ENCODE peak calls at places on chromosome 1, in seven cellular contexts. One of them, this sample, is unnamed.

GRCh38 chr1:236132420-236133046 is 9.8 kb upstream of the GPR137B start:
- DNase-seq in CD4-positive, alpha-beta memory T cell: no peak
- DNase-seq in HTR-8/SVneo: no peak
- DNase-seq in LHCN-M2: no peak
- DNase-seq in stimulated activated CD4-positive, alpha-beta T cell treated with anti-CD3 and anti-CD28 coated beads, Interleukin-4, amount 100 ng/mL, for 24 hours: no peak
- DNase-seq in iPS-NIHi11: no peak
- DNase-seq in activated naive CD8-positive, alpha-beta T cell treated with anti-CD3 and anti-CD28 coated beads, Interleukin-2, amount 10 ng/mL, durations not matched to agents 7 days and 5 days: no peak
- DNase-seq in this sample: no peak

GRCh38 chr1:6800728-6801127 is 15.5 kb downstream of the CAMTA1 start:
- DNase-seq in HTR-8/SVneo: no peak
- DNase-seq in stimulated activated CD4-positive, alpha-beta T cell treated with anti-CD3 and anti-CD28 coated beads, Interleukin-4, amount 100 ng/mL, for 24 hours: no peak
- DNase-seq in LHCN-M2: no peak
- DNase-seq in activated naive CD8-positive, alpha-beta T cell treated with anti-CD3 and anti-CD28 coated beads, Interleukin-2, amount 10 ng/mL, durations not matched to agents 7 days and 5 days: no peak
- DNase-seq in iPS-NIHi11: no peak
- DNase-seq in CD4-positive, alpha-beta memory T cell: no peak
- DNase-seq in this sample: no peak

GRCh38 chr1:30489737-30490389 is 233.5 kb downstream of the MATN1 start:
- DNase-seq in HTR-8/SVneo: no peak
- DNase-seq in iPS-NIHi11: no peak
- DNase-seq in CD4-positive, alpha-beta memory T cell: no peak
- DNase-seq in LHCN-M2: no peak
- DNase-seq in stimulated activated CD4-positive, alpha-beta T cell treated with anti-CD3 and anti-CD28 coated beads, Interleukin-4, amount 100 ng/mL, for 24 hours: no peak
- DNase-seq in activated naive CD8-positive, alpha-beta T cell treated with anti-CD3 and anti-CD28 coated beads, Interleukin-2, amount 10 ng/mL, durations not matched to agents 7 days and 5 days: no peak
- DNase-seq in this sample: no peak

GRCh38 chr1:7679159-7679872 is 91.8 kb upstream of the VAMP3 start:
- DNase-seq in stimulated activated CD4-positive, alpha-beta T cell treated with anti-CD3 and anti-CD28 coated beads, Interleukin-4, amount 100 ng/mL, for 24 hours: no peak
- DNase-seq in CD4-positive, alpha-beta memory T cell: no peak
- DNase-seq in HTR-8/SVneo: no peak
- DNase-seq in iPS-NIHi11: no peak
- DNase-seq in LHCN-M2: no peak
- DNase-seq in activated naive CD8-positive, alpha-beta T cell treated with anti-CD3 and anti-CD28 coated beads, Interleukin-2, amount 10 ng/mL, durations not matched to agents 7 days and 5 days: no peak
- DNase-seq in this sample: no peak

GRCh38 chr1:18484276-18484675 is 3.5 kb downstream of the KLHDC7A start:
- DNase-seq in iPS-NIHi11: no peak
- DNase-seq in CD4-positive, alpha-beta memory T cell: no peak
- DNase-seq in LHCN-M2: no peak
- DNase-seq in HTR-8/SVneo: no peak
- DNase-seq in activated naive CD8-positive, alpha-beta T cell treated with anti-CD3 and anti-CD28 coated beads, Interleukin-2, amount 10 ng/mL, durations not matched to agents 7 days and 5 days: no peak
- DNase-seq in stimulated activated CD4-positive, alpha-beta T cell treated with anti-CD3 and anti-CD28 coated beads, Interleukin-4, amount 100 ng/mL, for 24 hours: no peak
- DNase-seq in this sample: no peak

GRCh38 chr1:245860681-245861552 is 646.2 kb downstream of the SMYD3 start:
- DNase-seq in activated naive CD8-positive, alpha-beta T cell treated with anti-CD3 and anti-CD28 coated beads, Interleukin-2, amount 10 ng/mL, durations not matched to agents 7 days and 5 days: no peak
- DNase-seq in HTR-8/SVneo: no peak
- DNase-seq in CD4-positive, alpha-beta memory T cell: no peak
- DNase-seq in LHCN-M2: peak; percentile 66
- DNase-seq in iPS-NIHi11: no peak
- DNase-seq in stimulated activated CD4-positive, alpha-beta T cell treated with anti-CD3 and anti-CD28 coated beads, Interleukin-4, amount 100 ng/mL, for 24 hours: no peak
- DNase-seq in this sample: no peak

GRCh38 chr1:210236840-210237409 is 4.3 kb downstream of the SERTAD4 start:
- DNase-seq in CD4-positive, alpha-beta memory T cell: no peak
- DNase-seq in iPS-NIHi11: no peak
- DNase-seq in activated naive CD8-positive, alpha-beta T cell treated with anti-CD3 and anti-CD28 coated beads, Interleukin-2, amount 10 ng/mL, durations not matched to agents 7 days and 5 days: no peak
- DNase-seq in stimulated activated CD4-positive, alpha-beta T cell treated with anti-CD3 and anti-CD28 coated beads, Interleukin-4, amount 100 ng/mL, for 24 hours: no peak
- DNase-seq in LHCN-M2: no peak
- DNase-seq in HTR-8/SVneo: no peak
- DNase-seq in this sample: no peak

GRCh38 chr1:51897699-51898031 is 19.1 kb upstream of the NRDC start:
- DNase-seq in iPS-NIHi11: no peak
- DNase-seq in CD4-positive, alpha-beta memory T cell: no peak
- DNase-seq in stimulated activated CD4-positive, alpha-beta T cell treated with anti-CD3 and anti-CD28 coated beads, Interleukin-4, amount 100 ng/mL, for 24 hours: no peak
- DNase-seq in HTR-8/SVneo: no peak
- DNase-seq in LHCN-M2: peak; percentile 91
- DNase-seq in activated naive CD8-positive, alpha-beta T cell treated with anti-CD3 and anti-CD28 coated beads, Interleukin-2, amount 10 ng/mL, durations not matched to agents 7 days and 5 days: no peak
- DNase-seq in this sample: peak; percentile 64

GRCh38 chr1:55589656-55590297 is 374.6 kb upstream of the USP24 start:
- DNase-seq in CD4-positive, alpha-beta memory T cell: no peak
- DNase-seq in iPS-NIHi11: no peak
- DNase-seq in HTR-8/SVneo: no peak
- DNase-seq in LHCN-M2: peak; percentile 71
- DNase-seq in stimulated activated CD4-positive, alpha-beta T cell treated with anti-CD3 and anti-CD28 coated beads, Interleukin-4, amount 100 ng/mL, for 24 hours: no peak
- DNase-seq in activated naive CD8-positive, alpha-beta T cell treated with anti-CD3 and anti-CD28 coated beads, Interleukin-2, amount 10 ng/mL, durations not matched to agents 7 days and 5 days: no peak
- DNase-seq in this sample: no peak

GRCh38 chr1:234327577-234328164 is 45.6 kb upstream of the COA6 start:
- DNase-seq in iPS-NIHi11: no peak
- DNase-seq in LHCN-M2: no peak
- DNase-seq in CD4-positive, alpha-beta memory T cell: no peak
- DNase-seq in HTR-8/SVneo: no peak
- DNase-seq in stimulated activated CD4-positive, alpha-beta T cell treated with anti-CD3 and anti-CD28 coated beads, Interleukin-4, amount 100 ng/mL, for 24 hours: no peak
- DNase-seq in activated naive CD8-positive, alpha-beta T cell treated with anti-CD3 and anti-CD28 coated beads, Interleukin-2, amount 10 ng/mL, durations not matched to agents 7 days and 5 days: no peak
- DNase-seq in this sample: no peak

GRCh38 chr1:93678966-93679480 is 2.6 kb downstream of the BCAR3 start:
- DNase-seq in activated naive CD8-positive, alpha-beta T cell treated with anti-CD3 and anti-CD28 coated beads, Interleukin-2, amount 10 ng/mL, durations not matched to agents 7 days and 5 days: no peak
- DNase-seq in HTR-8/SVneo: no peak
- DNase-seq in iPS-NIHi11: no peak
- DNase-seq in LHCN-M2: no peak
- DNase-seq in stimulated activated CD4-positive, alpha-beta T cell treated with anti-CD3 and anti-CD28 coated beads, Interleukin-4, amount 100 ng/mL, for 24 hours: no peak
- DNase-seq in CD4-positive, alpha-beta memory T cell: no peak
- DNase-seq in this sample: no peak

GRCh38 chr1:218671573-218671972 is 326.4 kb downstream of the TGFB2 start:
- DNase-seq in LHCN-M2: peak; percentile 34
- DNase-seq in HTR-8/SVneo: peak; percentile 45
- DNase-seq in stimulated activated CD4-positive, alpha-beta T cell treated with anti-CD3 and anti-CD28 coated beads, Interleukin-4, amount 100 ng/mL, for 24 hours: no peak
- DNase-seq in activated naive CD8-positive, alpha-beta T cell treated with anti-CD3 and anti-CD28 coated beads, Interleukin-2, amount 10 ng/mL, durations not matched to agents 7 days and 5 days: no peak
- DNase-seq in iPS-NIHi11: no peak
- DNase-seq in CD4-positive, alpha-beta memory T cell: no peak
- DNase-seq in this sample: no peak

GRCh38 chr1:35577071-35577998 is 4.2 kb downstream of the TFAP2E start:
- DNase-seq in LHCN-M2: no peak
- DNase-seq in CD4-positive, alpha-beta memory T cell: peak; percentile 71
- DNase-seq in iPS-NIHi11: peak; percentile 62
- DNase-seq in activated naive CD8-positive, alpha-beta T cell treated with anti-CD3 and anti-CD28 coated beads, Interleukin-2, amount 10 ng/mL, durations not matched to agents 7 days and 5 days: peak; percentile 83
- DNase-seq in stimulated activated CD4-positive, alpha-beta T cell treated with anti-CD3 and anti-CD28 coated beads, Interleukin-4, amount 100 ng/mL, for 24 hours: peak; percentile 57
- DNase-seq in HTR-8/SVneo: no peak
- DNase-seq in this sample: no peak

GRCh38 chr1:231410041-231410591 is 12.0 kb downstream of the EGLN1 start:
- DNase-seq in stimulated activated CD4-positive, alpha-beta T cell treated with anti-CD3 and anti-CD28 coated beads, Interleukin-4, amount 100 ng/mL, for 24 hours: no peak
- DNase-seq in activated naive CD8-positive, alpha-beta T cell treated with anti-CD3 and anti-CD28 coated beads, Interleukin-2, amount 10 ng/mL, durations not matched to agents 7 days and 5 days: no peak
- DNase-seq in HTR-8/SVneo: no peak
- DNase-seq in LHCN-M2: no peak
- DNase-seq in iPS-NIHi11: no peak
- DNase-seq in CD4-positive, alpha-beta memory T cell: no peak
- DNase-seq in this sample: no peak

GRCh38 chr1:37811027-37811655 is 3.1 kb upstream of the YRDC start:
- DNase-seq in stimulated activated CD4-positive, alpha-beta T cell treated with anti-CD3 and anti-CD28 coated beads, Interleukin-4, amount 100 ng/mL, for 24 hours: peak; percentile 69
- DNase-seq in activated naive CD8-positive, alpha-beta T cell treated with anti-CD3 and anti-CD28 coated beads, Interleukin-2, amount 10 ng/mL, durations not matched to agents 7 days and 5 days: peak; percentile 74
- DNase-seq in CD4-positive, alpha-beta memory T cell: peak; percentile 69
- DNase-seq in LHCN-M2: peak; percentile 76
- DNase-seq in HTR-8/SVneo: peak; percentile 53
- DNase-seq in iPS-NIHi11: peak; percentile 76
- DNase-seq in this sample: peak; percentile 75

GRCh38 chr1:42146916-42147320 is 6.3 kb upstream of the GUCA2B start:
- DNase-seq in iPS-NIHi11: peak; percentile 89
- DNase-seq in activated naive CD8-positive, alpha-beta T cell treated with anti-CD3 and anti-CD28 coated beads, Interleukin-2, amount 10 ng/mL, durations not matched to agents 7 days and 5 days: peak; percentile 75
- DNase-seq in HTR-8/SVneo: peak; percentile 54
- DNase-seq in CD4-positive, alpha-beta memory T cell: peak; percentile 67
- DNase-seq in stimulated activated CD4-positive, alpha-beta T cell treated with anti-CD3 and anti-CD28 coated beads, Interleukin-4, amount 100 ng/mL, for 24 hours: peak; percentile 73
- DNase-seq in LHCN-M2: peak; percentile 36
- DNase-seq in this sample: peak; percentile 56

GRCh38 chr1:46137901-46138300 is 5.5 kb upstream of the PIK3R3 start:
- DNase-seq in CD4-positive, alpha-beta memory T cell: no peak
- DNase-seq in HTR-8/SVneo: no peak
- DNase-seq in iPS-NIHi11: no peak
- DNase-seq in stimulated activated CD4-positive, alpha-beta T cell treated with anti-CD3 and anti-CD28 coated beads, Interleukin-4, amount 100 ng/mL, for 24 hours: no peak
- DNase-seq in LHCN-M2: peak; percentile 68
- DNase-seq in activated naive CD8-positive, alpha-beta T cell treated with anti-CD3 and anti-CD28 coated beads, Interleukin-2, amount 10 ng/mL, durations not matched to agents 7 days and 5 days: no peak
- DNase-seq in this sample: no peak

GRCh38 chr1:241125297-241125696 is 231.7 kb downstream of the RGS7 start:
- DNase-seq in LHCN-M2: no peak
- DNase-seq in stimulated activated CD4-positive, alpha-beta T cell treated with anti-CD3 and anti-CD28 coated beads, Interleukin-4, amount 100 ng/mL, for 24 hours: no peak
- DNase-seq in activated naive CD8-positive, alpha-beta T cell treated with anti-CD3 and anti-CD28 coated beads, Interleukin-2, amount 10 ng/mL, durations not matched to agents 7 days and 5 days: no peak
- DNase-seq in HTR-8/SVneo: no peak
- DNase-seq in CD4-positive, alpha-beta memory T cell: no peak
- DNase-seq in iPS-NIHi11: no peak
- DNase-seq in this sample: no peak

GRCh38 chr1:158122823-158123390 is 57.8 kb upstream of the CD1D start:
- DNase-seq in LHCN-M2: no peak
- DNase-seq in HTR-8/SVneo: no peak
- DNase-seq in iPS-NIHi11: no peak
- DNase-seq in stimulated activated CD4-positive, alpha-beta T cell treated with anti-CD3 and anti-CD28 coated beads, Interleukin-4, amount 100 ng/mL, for 24 hours: no peak
- DNase-seq in activated naive CD8-positive, alpha-beta T cell treated with anti-CD3 and anti-CD28 coated beads, Interleukin-2, amount 10 ng/mL, durations not matched to agents 7 days and 5 days: no peak
- DNase-seq in CD4-positive, alpha-beta memory T cell: no peak
- DNase-seq in this sample: no peak

GRCh38 chr1:99465176-99465900 is 180.6 kb upstream of the PALMD start:
- DNase-seq in activated naive CD8-positive, alpha-beta T cell treated with anti-CD3 and anti-CD28 coated beads, Interleukin-2, amount 10 ng/mL, durations not matched to agents 7 days and 5 days: no peak
- DNase-seq in HTR-8/SVneo: no peak
- DNase-seq in iPS-NIHi11: no peak
- DNase-seq in stimulated activated CD4-positive, alpha-beta T cell treated with anti-CD3 and anti-CD28 coated beads, Interleukin-4, amount 100 ng/mL, for 24 hours: no peak
- DNase-seq in CD4-positive, alpha-beta memory T cell: no peak
- DNase-seq in LHCN-M2: peak; percentile 87
- DNase-seq in this sample: no peak

GRCh38 chr1:115159958-115160357 is 70.7 kb upstream of the TSPAN2 start:
- DNase-seq in activated naive CD8-positive, alpha-beta T cell treated with anti-CD3 and anti-CD28 coated beads, Interleukin-2, amount 10 ng/mL, durations not matched to agents 7 days and 5 days: no peak
- DNase-seq in iPS-NIHi11: no peak
- DNase-seq in LHCN-M2: no peak
- DNase-seq in CD4-positive, alpha-beta memory T cell: no peak
- DNase-seq in stimulated activated CD4-positive, alpha-beta T cell treated with anti-CD3 and anti-CD28 coated beads, Interleukin-4, amount 100 ng/mL, for 24 hours: no peak
- DNase-seq in HTR-8/SVneo: no peak
- DNase-seq in this sample: no peak

GRCh38 chr1:116574581-116575291 is 3.9 kb upstream of the CD58 start:
- DNase-seq in activated naive CD8-positive, alpha-beta T cell treated with anti-CD3 and anti-CD28 coated beads, Interleukin-2, amount 10 ng/mL, durations not matched to agents 7 days and 5 days: no peak
- DNase-seq in stimulated activated CD4-positive, alpha-beta T cell treated with anti-CD3 and anti-CD28 coated beads, Interleukin-4, amount 100 ng/mL, for 24 hours: peak; percentile 68
- DNase-seq in LHCN-M2: peak; percentile 58
- DNase-seq in CD4-positive, alpha-beta memory T cell: peak; percentile 50
- DNase-seq in HTR-8/SVneo: peak; percentile 54
- DNase-seq in iPS-NIHi11: peak; percentile 80
- DNase-seq in this sample: peak; percentile 54

GRCh38 chr1:177864530-177865305 is 105.1 kb downstream of the SEC16B start:
- DNase-seq in stimulated activated CD4-positive, alpha-beta T cell treated with anti-CD3 and anti-CD28 coated beads, Interleukin-4, amount 100 ng/mL, for 24 hours: no peak
- DNase-seq in CD4-positive, alpha-beta memory T cell: no peak
- DNase-seq in HTR-8/SVneo: no peak
- DNase-seq in activated naive CD8-positive, alpha-beta T cell treated with anti-CD3 and anti-CD28 coated beads, Interleukin-2, amount 10 ng/mL, durations not matched to agents 7 days and 5 days: no peak
- DNase-seq in LHCN-M2: peak; percentile 63
- DNase-seq in iPS-NIHi11: no peak
- DNase-seq in this sample: no peak

GRCh38 chr1:63199666-63200065 is 122.7 kb upstream of the FOXD3 start:
- DNase-seq in LHCN-M2: no peak
- DNase-seq in stimulated activated CD4-positive, alpha-beta T cell treated with anti-CD3 and anti-CD28 coated beads, Interleukin-4, amount 100 ng/mL, for 24 hours: no peak
- DNase-seq in CD4-positive, alpha-beta memory T cell: no peak
- DNase-seq in activated naive CD8-positive, alpha-beta T cell treated with anti-CD3 and anti-CD28 coated beads, Interleukin-2, amount 10 ng/mL, durations not matched to agents 7 days and 5 days: no peak
- DNase-seq in iPS-NIHi11: no peak
- DNase-seq in HTR-8/SVneo: no peak
- DNase-seq in this sample: no peak

GRCh38 chr1:232974971-232975370 is 24.6 kb downstream of the NTPCR start:
- DNase-seq in LHCN-M2: no peak
- DNase-seq in iPS-NIHi11: no peak
- DNase-seq in CD4-positive, alpha-beta memory T cell: no peak
- DNase-seq in stimulated activated CD4-positive, alpha-beta T cell treated with anti-CD3 and anti-CD28 coated beads, Interleukin-4, amount 100 ng/mL, for 24 hours: no peak
- DNase-seq in HTR-8/SVneo: no peak
- DNase-seq in activated naive CD8-positive, alpha-beta T cell treated with anti-CD3 and anti-CD28 coated beads, Interleukin-2, amount 10 ng/mL, durations not matched to agents 7 days and 5 days: no peak
- DNase-seq in this sample: no peak

GRCh38 chr1:154467768-154468102 is 34.3 kb upstream of the TDRD10 start:
- DNase-seq in LHCN-M2: no peak
- DNase-seq in activated naive CD8-positive, alpha-beta T cell treated with anti-CD3 and anti-CD28 coated beads, Interleukin-2, amount 10 ng/mL, durations not matched to agents 7 days and 5 days: no peak
- DNase-seq in HTR-8/SVneo: no peak
- DNase-seq in iPS-NIHi11: no peak
- DNase-seq in CD4-positive, alpha-beta memory T cell: peak; percentile 55
- DNase-seq in stimulated activated CD4-positive, alpha-beta T cell treated with anti-CD3 and anti-CD28 coated beads, Interleukin-4, amount 100 ng/mL, for 24 hours: peak; percentile 24
- DNase-seq in this sample: no peak

GRCh38 chr1:14924012-14924452 is 229.5 kb upstream of the TMEM51 start:
- DNase-seq in HTR-8/SVneo: peak; percentile 60
- DNase-seq in LHCN-M2: peak; percentile 54
- DNase-seq in activated naive CD8-positive, alpha-beta T cell treated with anti-CD3 and anti-CD28 coated beads, Interleukin-2, amount 10 ng/mL, durations not matched to agents 7 days and 5 days: peak; percentile 63
- DNase-seq in stimulated activated CD4-positive, alpha-beta T cell treated with anti-CD3 and anti-CD28 coated beads, Interleukin-4, amount 100 ng/mL, for 24 hours: no peak
- DNase-seq in CD4-positive, alpha-beta memory T cell: peak; percentile 3
- DNase-seq in iPS-NIHi11: peak; percentile 92
- DNase-seq in this sample: peak; percentile 33

GRCh38 chr1:43329995-43330751 is 7.4 kb upstream of the MPL start:
- DNase-seq in LHCN-M2: peak; percentile 84
- DNase-seq in HTR-8/SVneo: peak; percentile 77
- DNase-seq in CD4-positive, alpha-beta memory T cell: no peak
- DNase-seq in iPS-NIHi11: peak; percentile 58
- DNase-seq in activated naive CD8-positive, alpha-beta T cell treated with anti-CD3 and anti-CD28 coated beads, Interleukin-2, amount 10 ng/mL, durations not matched to agents 7 days and 5 days: no peak
- DNase-seq in stimulated activated CD4-positive, alpha-beta T cell treated with anti-CD3 and anti-CD28 coated beads, Interleukin-4, amount 100 ng/mL, for 24 hours: peak; percentile 73
- DNase-seq in this sample: no peak

GRCh38 chr1:233672732-233673131 is 58.8 kb downstream of the KCNK1 start:
- DNase-seq in stimulated activated CD4-positive, alpha-beta T cell treated with anti-CD3 and anti-CD28 coated beads, Interleukin-4, amount 100 ng/mL, for 24 hours: no peak
- DNase-seq in CD4-positive, alpha-beta memory T cell: no peak
- DNase-seq in LHCN-M2: no peak
- DNase-seq in activated naive CD8-positive, alpha-beta T cell treated with anti-CD3 and anti-CD28 coated beads, Interleukin-2, amount 10 ng/mL, durations not matched to agents 7 days and 5 days: no peak
- DNase-seq in iPS-NIHi11: no peak
- DNase-seq in HTR-8/SVneo: no peak
- DNase-seq in this sample: no peak